ENCODE peak calls at places on chromosomes 4 and X, in nine cellular contexts. R is cardiac muscle cell, D is Peyer's patch, K is IMR-90, F is lower lobe of right lung, J is right cardiac atrium, S is RWPE1, X is psoas muscle, H is right atrium auricular region. T is an unnamed sample.

GRCh38 chrX:34638116-34638515 is 19.0 kb downstream of the TMEM47 start:
- DNase-seq in R (peak), D (no peak), K (peak), F (no peak), J (no peak), S (no peak), X (no peak), H (no peak), T (peak)

GRCh38 chrX:15911729-15912550 is 57.3 kb upstream of the AP1S2 start:
- DNase-seq in R (peak), D (no peak), K (no peak), F (no peak), J (no peak), S (no peak), X (no peak), H (no peak), T (peak)

GRCh38 chrX:68698955-68699354 is 51.5 kb downstream of the STARD8 start:
- DNase-seq in R (no peak), D (no peak), K (no peak), F (no peak), J (no peak), S (no peak), X (no peak), H (no peak), T (no peak)

GRCh38 chrX:1466971-1467561 is 14.4 kb upstream of the ASMTL start:
- DNase-seq in R (no peak), D (peak), K (no peak), F (no peak), J (peak), S (no peak), X (no peak), H (peak), T (no peak)

GRCh38 chr4:124202106-124202505 is 510.4 kb downstream of the ANKRD50 start:
- DNase-seq in R (peak), D (no peak), K (peak), F (no peak), J (peak), S (no peak), X (no peak), H (no peak), T (peak)

GRCh38 chr4:151322565-151322964 is 2.8 kb downstream of the SH3D19 start:
- DNase-seq in R (no peak), D (no peak), K (no peak), F (no peak), J (no peak), S (peak), X (no peak), H (no peak), T (peak)

GRCh38 chr4:10396181-10396580 is 61.0 kb downstream of the ZNF518B start:
- DNase-seq in R (no peak), D (no peak), K (no peak), F (no peak), J (no peak), S (peak), X (no peak), H (no peak), T (no peak)

GRCh38 chr4:26896636-26897035 is 36.0 kb downstream of the STIM2 start:
- DNase-seq in R (peak), D (no peak), K (peak), F (no peak), J (no peak), S (no peak), X (no peak), H (no peak), T (peak)

GRCh38 chr4:186936496-186937375 is 213.1 kb upstream of the FAT1 start:
- DNase-seq in R (peak), D (no peak), K (peak), F (no peak), J (no peak), S (peak), X (no peak), H (no peak), T (peak)

GRCh38 chr4:121943941-121944340 is 7.9 kb downstream of the TRPC3 start:
- DNase-seq in R (no peak), D (no peak), K (no peak), F (no peak), J (no peak), S (peak), X (no peak), H (no peak), T (no peak)

GRCh38 chr4:153560918-153561317 is 94.8 kb downstream of the TMEM131L start:
- DNase-seq in R (no peak), D (no peak), K (no peak), F (no peak), J (no peak), S (no peak), X (no peak), H (no peak), T (peak)

GRCh38 chr4:123777297-123777859 is 380.8 kb downstream of the SPRY1 start:
- DNase-seq in R (peak), D (no peak), K (peak), F (no peak), J (no peak), S (no peak), X (no peak), H (no peak), T (no peak)

GRCh38 chr4:134544303-134544761 is 342.7 kb upstream of the PABPC4L start:
- DNase-seq in R (peak), D (no peak), K (no peak), F (no peak), J (no peak), S (no peak), X (no peak), H (no peak), T (peak)

GRCh38 chrX:275967-276587 is 5.1 kb upstream of the PLCXD1 start:
- DNase-seq in R (peak), D (peak), K (peak), F (peak), J (peak), S (peak), X (peak), H (peak), T (peak)

GRCh38 chr4:154526151-154526550 is 24.0 kb downstream of the PLRG1 start:
- DNase-seq in R (no peak), D (no peak), K (no peak), F (no peak), J (no peak), S (no peak), X (no peak), H (no peak), T (no peak)

GRCh38 chrX:9848718-9849481 is 62.7 kb downstream of the SHROOM2 start:
- DNase-seq in R (no peak), D (no peak), K (no peak), F (no peak), J (no peak), S (no peak), X (no peak), H (no peak), T (no peak)

GRCh38 chrX:153973127-153974002 is 811 bp downstream of the TMEM187 start:
- DNase-seq in R (no peak), D (no peak), K (no peak), F (no peak), J (peak), S (no peak), X (peak), H (no peak), T (no peak)

GRCh38 chrX:30153881-30154260 is 61.5 kb upstream of the MAGEB2 start:
- DNase-seq in R (no peak), D (no peak), K (peak), F (no peak), J (no peak), S (no peak), X (no peak), H (no peak), T (peak)

GRCh38 chrX:102697506-102697905 is 14.7 kb upstream of the GPRASP2 start:
- DNase-seq in R (peak), D (no peak), K (peak), F (no peak), J (no peak), S (no peak), X (no peak), H (no peak), T (peak)

GRCh38 chr4:26905172-26905571 is 44.5 kb downstream of the STIM2 start:
- DNase-seq in R (no peak), D (no peak), K (no peak), F (no peak), J (no peak), S (no peak), X (no peak), H (no peak), T (no peak)

GRCh38 chr4:153341575-153342090 is 2.9 kb upstream of the MND1 start:
- DNase-seq in R (peak), D (no peak), K (peak), F (no peak), J (no peak), S (no peak), X (no peak), H (no peak), T (peak)

GRCh38 chrX:134481339-134481738 is 21.4 kb downstream of the HPRT1 start:
- DNase-seq in R (no peak), D (no peak), K (no peak), F (no peak), J (no peak), S (no peak), X (no peak), H (no peak), T (no peak)

GRCh38 chrX:45445745-45446412 is 245.2 kb upstream of the DIPK2B start:
- DNase-seq in R (peak), D (no peak), K (peak), F (no peak), J (no peak), S (peak), X (no peak), H (no peak), T (peak)

GRCh38 chrX:16033336-16033735 is 90.0 kb upstream of the GRPR start:
- DNase-seq in R (peak), D (no peak), K (peak), F (no peak), J (no peak), S (no peak), X (no peak), H (no peak), T (peak)

GRCh38 chrX:19174401-19175025 is 52.2 kb upstream of the ADGRG2 start:
- DNase-seq in R (peak), D (no peak), K (peak), F (no peak), J (peak), S (peak), X (no peak), H (peak), T (peak)

GRCh38 chr4:116217781-116218180 is 867.6 kb downstream of the TRAM1L1 start:
- DNase-seq in R (no peak), D (no peak), K (no peak), F (no peak), J (no peak), S (peak), X (no peak), H (no peak), T (no peak)

GRCh38 chr4:123102897-123103489 is 180.6 kb upstream of the NUDT6 start:
- DNase-seq in R (peak), D (no peak), K (peak), F (no peak), J (no peak), S (peak), X (no peak), H (no peak), T (peak)

GRCh38 chr4:160276785-160277325 is 1174.0 kb downstream of the RAPGEF2 start:
- DNase-seq in R (no peak), D (no peak), K (no peak), F (no peak), J (peak), S (no peak), X (no peak), H (no peak), T (no peak)

GRCh38 chr4:38856524-38857337 is at the start of gene TLR6:
- DNase-seq in R (peak), D (no peak), K (peak), F (no peak), J (no peak), S (peak), X (no peak), H (no peak), T (peak)

GRCh38 chr4:10164877-10165283 is 48.3 kb upstream of the WDR1 start:
- DNase-seq in R (peak), D (peak), K (peak), F (no peak), J (no peak), S (peak), X (no peak), H (no peak), T (peak)

DNA sequence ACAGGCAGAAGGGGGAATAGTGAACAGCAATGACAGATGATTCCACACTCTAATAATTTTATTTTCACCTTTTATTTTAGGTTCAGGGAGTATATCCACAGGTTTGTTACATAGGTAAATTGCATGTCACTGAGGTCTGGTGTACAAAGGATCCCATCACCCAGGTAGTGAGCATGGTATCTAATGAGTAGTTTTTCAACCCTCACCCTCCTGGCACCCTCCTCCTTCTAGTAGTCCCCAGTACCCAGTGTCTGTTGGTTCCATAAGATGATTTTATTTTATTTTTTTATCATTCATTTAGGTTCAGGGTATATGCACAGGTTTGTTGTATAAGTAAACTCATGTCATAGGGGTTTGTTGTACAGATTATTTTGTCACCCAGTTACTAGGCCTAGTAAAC is 58.6 kb upstream of the UGT8 start:
- DNase-seq in R (no peak), D (no peak), K (no peak), F (no peak), J (no peak), S (no peak), X (no peak), H (no peak), T (no peak)
- H3K27ac ChIP-seq in R (no peak), D (no peak), K (no peak), F (no peak), J (no peak), S (no peak), X (no peak), H (no peak), T (no peak)

GRCh38 chr4:109820563-109820962 is 5.0 kb downstream of the GAR1 start:
- DNase-seq in R (peak), D (no peak), K (no peak), F (no peak), J (no peak), S (no peak), X (no peak), H (no peak), T (peak)
- H3K27ac ChIP-seq in R (no peak), D (no peak), K (no peak), F (no peak), J (no peak), S (no peak), X (no peak), H (no peak), T (no peak)

DNA sequence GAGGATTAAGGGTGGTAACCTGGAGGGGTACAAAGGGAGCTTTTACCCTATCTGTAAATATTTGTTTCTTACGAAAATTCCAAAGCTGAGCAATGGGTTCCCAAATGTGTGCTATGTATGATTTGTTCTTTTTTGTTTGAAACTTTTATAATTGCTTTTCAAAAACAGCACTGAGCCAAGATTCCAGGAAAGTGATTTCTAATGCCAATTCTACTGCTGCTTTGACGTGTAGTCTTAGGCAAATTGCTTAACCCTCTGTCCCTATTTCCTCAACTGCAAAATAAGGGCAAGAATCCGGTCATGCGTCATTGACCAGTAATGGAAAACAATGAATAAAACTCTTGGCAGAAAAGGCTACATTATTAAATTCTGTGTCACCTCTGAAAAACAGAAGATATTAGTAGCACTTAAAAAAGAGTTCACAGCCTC is 454.7 kb downstream of the IL15 start:
- DNase-seq in R (peak), D (no peak), K (peak), F (no peak), J (no peak), S (peak), X (no peak), H (no peak), T (peak)
- H3K27ac ChIP-seq in R (no peak), D (peak), K (peak), F (peak), J (peak), S (no peak), X (peak), H (peak), T (peak)

DNA sequence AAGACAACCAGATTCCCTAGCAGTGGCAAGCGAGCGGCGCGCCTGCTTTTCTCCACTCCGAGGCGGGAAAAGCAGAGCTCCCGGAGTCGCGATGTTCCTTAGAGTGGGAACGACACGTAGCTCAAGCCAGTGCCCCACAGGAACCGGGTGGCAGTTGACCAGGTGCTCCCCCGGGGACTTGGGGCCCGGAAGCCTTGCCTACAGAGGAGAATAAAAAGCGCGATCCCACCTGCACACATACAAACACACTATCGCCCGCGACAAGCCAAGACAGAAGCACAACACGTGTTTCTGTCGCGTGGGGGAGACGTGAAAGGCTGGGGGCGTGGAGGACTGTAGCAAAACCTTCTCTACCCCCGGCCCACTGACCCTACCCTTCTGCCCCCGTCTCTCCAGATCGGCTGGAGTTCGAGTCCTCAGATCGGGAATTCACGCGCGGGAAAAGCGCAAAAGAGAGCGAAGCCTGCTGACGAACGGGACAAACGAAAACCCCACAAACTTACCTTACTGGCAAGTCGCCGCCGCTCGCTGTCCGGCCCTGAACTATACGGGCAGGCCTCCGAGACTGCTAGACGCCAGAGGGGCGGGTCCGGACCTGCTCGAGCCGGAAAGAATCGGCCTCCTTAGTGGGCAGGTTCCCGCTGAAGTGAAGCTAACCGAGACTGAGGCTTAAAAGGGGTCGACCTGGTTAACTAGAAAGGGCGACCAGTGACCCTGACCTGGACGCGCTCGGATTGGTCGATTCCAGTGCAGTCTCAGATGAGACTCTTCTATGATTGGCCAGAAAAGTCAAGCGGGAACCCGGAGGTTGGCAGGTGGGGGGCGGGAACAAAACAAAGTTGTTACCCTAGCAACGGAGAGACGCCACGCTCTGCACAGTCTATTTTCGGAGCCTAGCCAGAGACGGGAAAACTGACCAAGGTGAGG is at the start of the genes DNAAF6 and NUP62CL:
- DNase-seq in R (peak), D (peak), K (no peak), F (peak), J (peak), S (peak), X (peak), H (no peak), T (peak)
- H3K27ac ChIP-seq in R (peak), D (no peak), K (no peak), F (no peak), J (no peak), S (peak), X (no peak), H (no peak), T (no peak)